ENCODE peak calls at places on chromosomes 6 and 20, in four cellular contexts. C is CD4-positive, alpha-beta T cell; B is WTC11; A is thoracic aorta. P is an unnamed sample.
A peak's percentile ranks its signal among the peaks of the same experiment; 100 is the strongest.

GRCh38 chr6:157548635-157549467 is 167.9 kb downstream of the ZDHHC14 start:
- DNase-seq in C (no peak), B (no peak), A (no peak), P (no peak)

GRCh38 chr6:141932685-141933084 is 200.0 kb upstream of the GJE1 start:
- DNase-seq in C (no peak), B (no peak), A (no peak), P (no peak)

GRCh38 chr6:120774275-120774674 is 560.0 kb downstream of the TBC1D32 start:
- DNase-seq in C (no peak), B (no peak), A (no peak), P (no peak)

GRCh38 chr6:130313206-130313605 is 52.6 kb upstream of the TMEM200A start:
- DNase-seq in C (no peak), B (no peak), A (no peak), P (no peak)

GRCh38 chr6:2148748-2149147 is 96.7 kb downstream of the GMDS start:
- DNase-seq in C (no peak), B (no peak), A (no peak), P (no peak)

GRCh38 chr6:27591660-27592059 is 118.8 kb upstream of the ZNF184 start:
- DNase-seq in C (no peak), B (no peak), A (no peak), P (no peak)

GRCh38 chr20:50642288-50642803 is 49.0 kb downstream of the RIPOR3 start:
- DNase-seq in C (no peak), B (peak; percentile 63), A (no peak), P (no peak)

GRCh38 chr6:31836676-31837611 is 9.4 kb downstream of the HSPA1B start:
- DNase-seq in C (no peak), B (no peak), A (no peak), P (no peak)

GRCh38 chr6:109241199-109241598 is 141.1 kb downstream of the CD164 start:
- DNase-seq in C (no peak), B (no peak), A (no peak), P (no peak)

GRCh38 chr20:11686900-11687543 is 230.7 kb upstream of the BTBD3 start:
- DNase-seq in C (no peak), B (peak; percentile 35), A (no peak), P (no peak)

GRCh38 chr6:168148231-168148849 is 69.3 kb upstream of the FRMD1 start:
- DNase-seq in C (no peak), B (no peak), A (no peak), P (no peak)

GRCh38 chr6:87174078-87174579 is 18.8 kb downstream of the ZNF292 start:
- DNase-seq in C (no peak), B (no peak), A (no peak), P (no peak)

GRCh38 chr6:55963301-55963700 is 87.9 kb upstream of the BMP5 start:
- DNase-seq in C (no peak), B (peak; percentile 35), A (no peak), P (no peak)

GRCh38 chr6:90364846-90365401 is 68.3 kb upstream of the BACH2 start:
- DNase-seq in C (no peak), B (no peak), A (no peak), P (no peak)

GRCh38 chr20:31678389-31679356 is 41.0 kb downstream of the COX4I2 start:
- DNase-seq in C (no peak), B (no peak), A (no peak), P (no peak)

GRCh38 chr20:44284032-44284431 is 27.0 kb downstream of the FITM2 start:
- DNase-seq in C (no peak), B (no peak), A (no peak), P (no peak)

GRCh38 chr20:44287272-44288097 is 23.5 kb downstream of the FITM2 start:
- DNase-seq in C (no peak), B (no peak), A (no peak), P (no peak)

GRCh38 chr20:44291754-44292153 is 19.2 kb downstream of the FITM2 start:
- DNase-seq in C (no peak), B (no peak), A (no peak), P (no peak)

DNA sequence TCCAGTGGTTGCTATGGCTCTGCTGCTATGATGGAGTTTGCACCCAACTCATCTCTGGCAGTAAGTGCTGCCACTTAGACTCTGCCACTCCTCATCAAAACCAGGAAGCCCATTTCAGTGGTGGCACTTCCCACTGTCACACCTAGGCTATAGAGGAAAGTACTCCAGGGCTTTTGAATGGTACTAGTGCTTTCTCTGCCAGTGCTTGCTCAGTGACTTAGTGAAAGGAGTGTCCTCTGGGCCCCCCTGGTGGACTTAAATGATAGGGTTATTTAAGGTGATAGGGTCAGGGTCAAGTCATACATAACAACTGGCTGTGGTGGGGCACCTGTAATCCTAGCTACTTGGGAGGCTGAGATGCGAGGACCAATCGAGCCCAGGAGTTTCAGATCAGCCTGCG is 22.8 kb downstream of the FITM2 start:
- DNase-seq in C (no peak), B (no peak), A (no peak), P (no peak)
- TF ChIP-seq CTCF in C (no peak), B (no peak), A (no peak), P (no peak)

GRCh38 chr6:160041608-160042007 is 72.7 kb downstream of the IGF2R start:
- DNase-seq in C (no peak), B (no peak), A (no peak), P (no peak)
- TF ChIP-seq CTCF in C (no peak), B (no peak), A (peak; percentile 25), P (no peak)

DNA sequence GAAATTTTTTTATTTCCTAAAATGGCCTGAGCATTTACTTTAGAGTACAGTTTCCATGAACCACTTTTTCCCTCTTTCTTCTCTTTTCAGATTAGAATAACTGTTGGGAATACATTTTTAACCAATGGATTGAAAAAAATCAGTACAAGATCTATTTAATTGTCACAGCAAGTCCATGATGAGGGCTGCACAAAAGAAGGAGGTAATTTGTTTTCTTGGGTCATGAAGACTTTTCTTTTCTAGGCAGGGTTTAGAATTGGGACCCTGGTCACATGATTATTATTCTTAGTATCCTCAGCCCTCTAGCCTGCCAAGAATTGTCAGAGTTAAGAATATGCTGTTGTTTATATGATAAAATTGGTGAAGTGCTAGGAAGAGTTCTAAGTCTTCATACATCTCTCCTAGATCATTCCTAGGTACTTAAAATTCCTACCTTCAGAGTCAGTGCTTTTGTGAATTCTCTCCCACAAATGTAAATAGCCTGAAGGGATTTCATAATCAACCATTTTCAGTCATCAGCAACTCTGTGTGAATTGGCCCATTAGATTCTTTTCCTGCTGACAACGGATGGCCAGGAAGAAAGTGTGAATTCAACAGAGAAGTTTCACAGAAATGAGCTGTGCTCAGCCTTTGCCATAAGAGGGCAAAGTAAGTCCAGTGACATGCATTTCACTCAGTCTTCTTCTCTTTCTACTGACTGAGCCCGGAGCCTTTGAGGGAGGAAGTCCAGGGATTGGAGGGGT is 32.4 kb upstream of the TPBG start:
- DNase-seq in C (no peak), B (no peak), A (no peak), P (no peak)
- TF ChIP-seq CTCF in C (no peak), B (no peak), A (no peak), P (peak; percentile 12)

DNA sequence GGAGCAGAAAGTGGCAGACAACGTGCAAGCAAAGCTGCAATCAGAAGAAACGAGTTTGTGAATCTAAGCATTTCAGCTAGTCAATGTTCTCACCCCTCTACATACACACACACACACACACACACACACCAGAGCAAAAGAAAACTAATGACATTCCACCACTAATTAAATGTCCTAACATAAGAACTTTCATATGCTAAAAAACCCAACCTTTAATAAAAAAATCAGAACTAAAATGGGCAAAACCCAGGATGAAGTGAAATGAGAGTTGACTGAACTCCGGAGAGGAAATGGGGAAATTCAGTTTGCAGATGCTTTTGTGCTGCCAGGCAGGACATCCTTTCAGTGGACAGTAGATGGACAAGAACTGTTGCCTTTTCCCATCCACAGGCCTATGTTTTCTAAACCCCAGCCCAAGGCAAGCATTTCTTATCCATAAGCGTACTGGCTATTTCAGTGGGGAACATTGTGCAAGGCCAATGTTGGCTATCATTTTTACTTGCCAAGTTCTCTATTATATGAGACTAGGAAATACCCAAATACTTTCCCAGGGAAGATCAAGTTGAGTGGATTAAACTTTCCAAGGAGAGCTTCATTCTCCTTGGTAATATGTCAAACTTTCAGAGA is 27.2 kb downstream of the RIN2 start:
- DNase-seq in C (no peak), B (no peak), A (no peak), P (no peak)
- TF ChIP-seq CTCF in C (no peak), B (peak; percentile 11), A (no peak), P (no peak)

GRCh38 chr20:21490105-21490504 is 23.8 kb downstream of the NKX2-2 start:
- DNase-seq in C (no peak), B (no peak), A (no peak), P (no peak)
- TF ChIP-seq CTCF in C (no peak), B (no peak), A (no peak), P (peak; percentile 33)

DNA sequence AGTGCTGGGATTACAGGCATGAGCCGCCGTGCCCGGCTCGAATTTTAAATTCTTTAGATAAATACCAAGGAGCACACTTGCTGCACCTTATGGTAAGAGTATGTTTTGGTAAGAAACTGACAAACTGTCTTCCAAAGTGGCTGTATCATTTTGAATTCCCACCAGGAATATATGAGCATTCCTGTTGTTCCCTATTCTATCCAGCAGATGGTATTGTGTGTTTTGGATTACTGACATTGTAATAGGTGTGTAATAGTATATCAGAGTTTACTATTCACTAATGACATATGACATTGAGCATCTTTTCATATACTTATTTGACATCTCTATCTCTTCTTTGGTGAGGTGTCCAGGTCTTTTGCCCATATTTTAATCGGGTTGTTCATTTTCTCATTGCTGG is 40.5 kb downstream of the TGM6 start:
- DNase-seq in C (no peak), B (no peak), A (no peak), P (no peak)
- TF ChIP-seq CTCF in C (no peak), B (no peak), A (no peak), P (peak; percentile 21)

DNA sequence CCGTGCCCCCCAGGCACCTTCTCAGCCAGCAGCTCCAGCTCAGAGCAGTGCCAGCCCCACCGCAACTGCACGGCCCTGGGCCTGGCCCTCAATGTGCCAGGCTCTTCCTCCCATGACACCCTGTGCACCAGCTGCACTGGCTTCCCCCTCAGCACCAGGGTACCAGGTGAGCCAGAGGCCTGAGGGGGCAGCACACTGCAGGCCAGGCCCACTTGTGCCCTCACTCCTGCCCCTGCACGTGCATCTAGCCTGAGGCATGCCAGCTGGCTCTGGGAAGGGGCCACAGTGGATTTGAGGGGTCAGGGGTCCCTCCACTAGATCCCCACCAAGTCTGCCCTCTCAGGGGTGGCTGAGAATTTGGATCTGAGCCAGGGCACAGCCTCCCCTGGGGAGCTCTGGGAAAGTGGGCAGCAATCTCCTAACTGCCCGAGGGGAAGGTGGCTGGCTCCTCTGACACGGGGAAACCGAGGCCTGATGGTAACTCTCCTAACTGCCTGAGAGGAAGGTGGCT is 960 bp downstream of the TNFRSF6B start:
- DNase-seq in C (no peak), B (no peak), A (no peak), P (no peak)
- TF ChIP-seq CTCF in C (no peak), B (no peak), A (no peak), P (no peak)